ENCODE peak calls at places on chromosome 3, in nine cellular contexts. Q is cardiac fibroblast, W is left lung, H is ovary, U is foreskin fibroblast, Z is left ventricle myocardium inferior, V is astrocyte of the cerebellum, A is cardiac muscle cell, R is breast epithelium. I is an unnamed sample.

GRCh38 chr3:66241466-66241865 is 20.7 kb downstream of the SLC25A26 start:
- DNase-seq in Q (no peak), W (no peak), H (no peak), U (no peak), Z (no peak), V (no peak), A (no peak), R (no peak), I (no peak)

GRCh38 chr3:64121750-64122311 is 98.5 kb upstream of the PSMD6 start:
- DNase-seq in Q (no peak), W (no peak), H (no peak), U (no peak), Z (no peak), V (no peak), A (no peak), R (no peak), I (no peak)

GRCh38 chr3:46670891-46671427 is 22.5 kb downstream of the ALS2CL start:
- DNase-seq in Q (no peak), W (peak), H (peak), U (no peak), Z (peak), V (no peak), A (no peak), R (no peak), I (no peak)

GRCh38 chr3:63791974-63792373 is 27.1 kb upstream of the C3orf49 start:
- DNase-seq in Q (peak), W (no peak), H (no peak), U (peak), Z (no peak), V (peak), A (no peak), R (no peak), I (peak)

GRCh38 chr3:171266034-171266805 is 194.0 kb downstream of the TNIK start:
- DNase-seq in Q (no peak), W (no peak), H (no peak), U (no peak), Z (no peak), V (no peak), A (no peak), R (no peak), I (peak)

GRCh38 chr3:195259564-195260285 is 11.2 kb downstream of the XXYLT1 start:
- DNase-seq in Q (peak), W (peak), H (peak), U (peak), Z (peak), V (peak), A (peak), R (peak), I (peak)

GRCh38 chr3:189260556-189261493 is 89.1 kb downstream of the TPRG1 start:
- DNase-seq in Q (no peak), W (no peak), H (peak), U (no peak), Z (peak), V (no peak), A (no peak), R (peak), I (no peak)

GRCh38 chr3:190289989-190290388 is 32.3 kb downstream of the CLDN1 start:
- DNase-seq in Q (no peak), W (no peak), H (no peak), U (no peak), Z (no peak), V (no peak), A (no peak), R (no peak), I (no peak)

GRCh38 chr3:160641675-160642330 is 35.2 kb upstream of the ARL14 start:
- DNase-seq in Q (peak), W (no peak), H (no peak), U (peak), Z (no peak), V (peak), A (peak), R (no peak), I (peak)

GRCh38 chr3:176469694-176470205 is 727.5 kb downstream of the TBL1XR1 start:
- DNase-seq in Q (no peak), W (no peak), H (no peak), U (no peak), Z (no peak), V (no peak), A (no peak), R (no peak), I (peak)

GRCh38 chr3:119322021-119322522 is 27.9 kb downstream of the ARHGAP31 start:
- DNase-seq in Q (peak), W (no peak), H (no peak), U (peak), Z (no peak), V (no peak), A (no peak), R (no peak), I (no peak)

GRCh38 chr3:142027713-142028112 is 121.6 kb downstream of the TFDP2 start:
- DNase-seq in Q (peak), W (no peak), H (no peak), U (peak), Z (no peak), V (peak), A (peak), R (no peak), I (peak)

GRCh38 chr3:96538186-96538585 is 276.2 kb upstream of the EPHA6 start:
- DNase-seq in Q (no peak), W (no peak), H (no peak), U (no peak), Z (no peak), V (no peak), A (no peak), R (no peak), I (no peak)

GRCh38 chr3:191070762-191071365 is 128.2 kb upstream of the OSTN start:
- DNase-seq in Q (peak), W (no peak), H (no peak), U (no peak), Z (no peak), V (no peak), A (peak), R (no peak), I (peak)

GRCh38 chr3:152301745-152302181 is 33.0 kb downstream of the MBNL1 start:
- DNase-seq in Q (no peak), W (no peak), H (no peak), U (no peak), Z (no peak), V (no peak), A (no peak), R (no peak), I (no peak)

GRCh38 chr3:79497447-79498111 is 270.2 kb downstream of the ROBO1 start:
- DNase-seq in Q (peak), W (no peak), H (no peak), U (no peak), Z (no peak), V (no peak), A (peak), R (no peak), I (peak)

GRCh38 chr3:59563072-59563605 is 513.3 kb upstream of the CFAP20DC start:
- DNase-seq in Q (peak), W (no peak), H (no peak), U (peak), Z (no peak), V (no peak), A (no peak), R (no peak), I (no peak)

GRCh38 chr3:17227472-17227871 is 342.7 kb downstream of the PLCL2 start:
- DNase-seq in Q (no peak), W (no peak), H (no peak), U (no peak), Z (no peak), V (no peak), A (no peak), R (no peak), I (no peak)

GRCh38 chr3:61530355-61530754 is 31.0 kb upstream of the PTPRG start:
- DNase-seq in Q (peak), W (no peak), H (no peak), U (peak), Z (no peak), V (peak), A (peak), R (no peak), I (peak)

GRCh38 chr3:105014631-105015030 is 352.1 kb upstream of the ALCAM start:
- DNase-seq in Q (peak), W (no peak), H (no peak), U (no peak), Z (no peak), V (no peak), A (no peak), R (no peak), I (peak)

GRCh38 chr3:17035033-17035432 is 150.3 kb downstream of the PLCL2 start:
- DNase-seq in Q (no peak), W (no peak), H (no peak), U (no peak), Z (no peak), V (no peak), A (no peak), R (no peak), I (no peak)

GRCh38 chr3:10957976-10958749 is 34.4 kb upstream of the SLC6A1 start:
- DNase-seq in Q (no peak), W (peak), H (no peak), U (no peak), Z (peak), V (no peak), A (peak), R (no peak), I (no peak)

GRCh38 chr3:141407043-141407442 is 38.7 kb downstream of the ZBTB38 start:
- DNase-seq in Q (peak), W (no peak), H (peak), U (peak), Z (no peak), V (no peak), A (no peak), R (peak), I (peak)

GRCh38 chr3:100769693-100770092 is 60.4 kb downstream of the TFG start:
- DNase-seq in Q (no peak), W (no peak), H (no peak), U (no peak), Z (no peak), V (no peak), A (no peak), R (no peak), I (no peak)

GRCh38 chr3:148882288-148882687 is 17.2 kb downstream of the CPA3 start:
- DNase-seq in Q (peak), W (no peak), H (peak), U (no peak), Z (no peak), V (peak), A (no peak), R (no peak), I (peak)

GRCh38 chr3:26652157-26652556 is 29.6 kb downstream of the LRRC3B start:
- DNase-seq in Q (no peak), W (no peak), H (peak), U (no peak), Z (peak), V (no peak), A (no peak), R (no peak), I (no peak)

GRCh38 chr3:45139372-45139894 is 6.7 kb downstream of the CDCP1 start:
- DNase-seq in Q (no peak), W (no peak), H (no peak), U (no peak), Z (no peak), V (no peak), A (no peak), R (no peak), I (peak)

GRCh38 chr3:61985020-61985419 is 388.3 kb downstream of the FEZF2 start:
- DNase-seq in Q (peak), W (no peak), H (no peak), U (peak), Z (no peak), V (peak), A (no peak), R (no peak), I (peak)

GRCh38 chr3:31692714-31693113 is 160.0 kb downstream of the STT3B start:
- DNase-seq in Q (no peak), W (no peak), H (no peak), U (no peak), Z (no peak), V (no peak), A (no peak), R (no peak), I (no peak)

GRCh38 chr3:13022348-13023250 is 50.6 kb downstream of the IQSEC1 start:
- DNase-seq in Q (peak), W (peak), H (peak), U (peak), Z (peak), V (peak), A (peak), R (peak), I (peak)

GRCh38 chr3:2765002-2765579 is 345.1 kb downstream of the IL5RA start:
- DNase-seq in Q (no peak), W (no peak), H (no peak), U (no peak), Z (no peak), V (no peak), A (peak), R (no peak), I (no peak)

GRCh38 chr3:43062040-43062555 is 43.8 kb downstream of the POMGNT2 start:
- DNase-seq in Q (no peak), W (no peak), H (no peak), U (no peak), Z (no peak), V (no peak), A (no peak), R (no peak), I (no peak)

DNA sequence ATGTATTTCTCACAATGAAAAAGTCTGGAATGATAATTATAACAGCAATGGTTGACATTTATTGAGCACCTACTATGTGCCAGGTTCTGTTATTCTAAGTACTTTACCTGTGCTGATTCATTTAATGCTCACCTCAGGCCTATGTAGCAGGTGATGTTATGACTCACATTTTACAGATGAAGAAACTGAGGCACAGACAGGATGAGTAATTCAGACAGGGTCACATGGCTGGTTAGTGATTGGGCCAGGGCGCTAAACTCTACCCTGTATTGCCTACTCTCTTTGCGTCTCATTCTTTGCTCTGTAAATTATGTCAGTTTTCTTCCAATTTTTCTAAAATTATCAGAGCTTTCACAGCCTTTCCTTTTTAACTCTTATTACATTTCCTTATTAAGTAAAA is 98.3 kb downstream of the PIK3R4 start:
- DNase-seq in Q (no peak), W (no peak), H (no peak), U (no peak), Z (no peak), V (no peak), A (no peak), R (no peak), I (no peak)
- H3K4me3 ChIP-seq in Q (no peak), W (no peak), H (no peak), U (no peak), Z (no peak), V (no peak), A (no peak), R (no peak), I (no peak)

DNA sequence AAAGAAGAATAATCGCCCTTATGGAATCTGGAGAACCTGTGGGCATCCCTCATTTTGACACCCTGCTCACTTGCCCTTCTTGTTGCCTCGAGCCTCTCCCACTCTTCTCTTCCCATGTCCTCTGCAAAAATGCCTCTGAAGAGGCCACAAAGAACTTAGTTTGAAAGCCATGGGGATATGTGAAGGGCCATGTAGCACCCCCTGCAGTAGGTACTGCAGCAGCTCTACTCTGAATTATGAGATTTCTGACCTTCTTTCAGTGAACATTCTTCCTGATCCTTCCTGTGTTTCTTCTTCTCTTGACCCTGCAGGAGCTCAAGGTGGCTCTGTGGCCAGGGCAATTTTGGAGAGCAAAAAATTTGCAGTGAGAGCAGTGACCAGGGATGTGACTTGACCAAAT is 30.4 kb upstream of the TRA2B start:
- DNase-seq in Q (no peak), W (no peak), H (no peak), U (no peak), Z (no peak), V (no peak), A (no peak), R (no peak), I (no peak)
- TF ChIP-seq CTCF in Q (no peak), W (no peak), H (no peak), U (no peak), Z (no peak), V (no peak), A (no peak), R (no peak), I (no peak)

GRCh38 chr3:139538733-139539132 is 809 bp downstream of the RBP1 start:
- DNase-seq in Q (peak), W (no peak), H (peak), U (no peak), Z (no peak), V (no peak), A (peak), R (peak), I (peak)
- H3K4me3 ChIP-seq in Q (peak), W (peak), H (peak), U (peak), Z (peak), V (peak), A (peak), R (peak), I (peak)

GRCh38 chr3:117549716-117550115 is 840.1 kb downstream of the TUSC7 start:
- DNase-seq in Q (peak), W (no peak), H (no peak), U (no peak), Z (no peak), V (no peak), A (no peak), R (no peak), I (peak)
- TF ChIP-seq CTCF in Q (no peak), W (no peak), H (no peak), U (no peak), Z (no peak), V (no peak), A (no peak), R (no peak), I (peak)

I was measured in choroid plexus epithelial cell.